ENCODE peak calls at places on chromosomes 7 and 10, in ten cellular contexts. J is AG04450; H is AG09309; K is neural crest cell; Z is brain microvascular endothelial cell; D is OCI-LY7; Y is Peyer's patch; E is CD4-positive, alpha-beta T cell; X is kidney epithelial cell; Q is MM.1S. W is an unnamed sample.

GRCh38 chr7:116810267-116811116 is 51.9 kb upstream of the CAPZA2 start:
- DNase-seq in E (no peak), Q (no peak), X (no peak), H (no peak), K (no peak), Z (no peak), Y (no peak), D (no peak), J (no peak), W (no peak)

GRCh38 chr7:130486114-130486962 is 5.5 kb upstream of the MEST start:
- DNase-seq in X (no peak), D (peak), Y (peak), K (peak), J (no peak), H (no peak), Z (no peak), E (peak), Q (peak), W (peak)

GRCh38 chr10:24849537-24850299 is 102.7 kb downstream of the PRTFDC1 start:
- DNase-seq in D (no peak), J (no peak), H (no peak), Q (no peak), K (no peak), X (no peak), Y (no peak), E (no peak), Z (no peak), W (no peak)

GRCh38 chr10:110680473-110681020 is 36.4 kb downstream of the RBM20 start:
- DNase-seq in K (no peak), X (no peak), E (no peak), Z (no peak), J (no peak), Q (no peak), Y (no peak), H (no peak), D (no peak), W (no peak)

GRCh38 chr10:112375721-112376577 is 2.0 kb downstream of the ACSL5 start:
- DNase-seq in X (no peak), H (no peak), K (no peak), E (peak), Z (peak), Q (peak), J (no peak), D (peak), Y (peak), W (peak)

GRCh38 chr7:27147211-27148030 is at the start of gene HOXA6:
- DNase-seq in Q (no peak), H (no peak), X (no peak), Z (no peak), D (no peak), Y (no peak), K (no peak), E (no peak), J (no peak), W (no peak)

GRCh38 chr10:24115403-24115802 is 93.5 kb upstream of the KIAA1217 start:
- DNase-seq in X (no peak), H (no peak), Y (no peak), K (no peak), E (no peak), Q (no peak), Z (no peak), D (no peak), J (no peak), W (no peak)

GRCh38 chr7:80563561-80564327 is 51.9 kb upstream of the GNAT3 start:
- DNase-seq in Q (no peak), X (no peak), D (no peak), K (no peak), Y (no peak), H (no peak), E (no peak), J (no peak), Z (no peak), W (peak)

GRCh38 chr10:78255796-78256638 is 222.4 kb downstream of the RPS24 start:
- DNase-seq in X (peak), H (peak), J (peak), Q (no peak), Y (no peak), K (no peak), E (no peak), Z (peak), D (no peak), W (no peak)

GRCh38 chr7:106365252-106366005 is 80.6 kb upstream of the NAMPT start:
- DNase-seq in Y (no peak), E (no peak), Z (no peak), K (no peak), J (no peak), X (no peak), Q (peak), H (no peak), D (no peak), W (peak)
- TF ChIP-seq CTCF in Y (no peak), E (no peak), Z (no peak), K (no peak), J (no peak), X (no peak), Q (no peak), H (no peak), D (no peak), W (no peak)

GRCh38 chr7:3922175-3922635 is 621.2 kb downstream of the SDK1 start:
- DNase-seq in J (peak), D (peak), Q (peak), K (peak), H (peak), X (peak), Z (peak), Y (no peak), E (no peak), W (peak)
- TF ChIP-seq CTCF in J (peak), D (peak), Q (no peak), K (peak), H (no peak), X (peak), Z (peak), Y (no peak), E (no peak), W (no peak)

GRCh38 chr10:11425288-11425595 is 186.2 kb downstream of the USP6NL start:
- DNase-seq in Q (peak), Y (no peak), E (no peak), J (no peak), K (no peak), X (no peak), D (no peak), H (no peak), Z (no peak), W (no peak)

GRCh38 chr10:11425672-11426071 is 185.8 kb downstream of the USP6NL start:
- DNase-seq in E (no peak), Q (no peak), Y (no peak), X (no peak), K (no peak), Z (no peak), J (no peak), H (no peak), D (no peak), W (no peak)

GRCh38 chr10:11430421-11431275 is 180.8 kb downstream of the USP6NL start:
- DNase-seq in E (no peak), Y (no peak), K (no peak), J (no peak), H (no peak), Q (no peak), D (no peak), X (no peak), Z (no peak), W (no peak)

GRCh38 chr10:11429439-11430052 is 181.9 kb downstream of the USP6NL start:
- DNase-seq in Y (no peak), E (no peak), X (no peak), K (no peak), D (no peak), Q (no peak), J (no peak), Z (no peak), H (no peak), W (no peak)

GRCh38 chr10:11424456-11425287 is 186.8 kb downstream of the USP6NL start:
- DNase-seq in K (peak), Y (no peak), E (no peak), X (no peak), J (peak), H (peak), D (peak), Q (peak), Z (peak), W (no peak)
- TF ChIP-seq CTCF in K (peak), Y (peak), E (no peak), X (peak), J (peak), H (peak), D (peak), Q (peak), Z (peak), W (no peak)

GRCh38 chr7:138869353-138869752 is 71.4 kb upstream of the ATP6V0A4 start:
- DNase-seq in D (no peak), Y (no peak), K (no peak), X (no peak), Q (no peak), E (no peak), J (no peak), Z (no peak), H (no peak), W (no peak)
- TF ChIP-seq CTCF in D (no peak), Y (no peak), K (no peak), X (no peak), Q (no peak), E (no peak), J (no peak), Z (no peak), H (no peak), W (no peak)

GRCh38 chr7:151876899-151877777 is at the start of gene PRKAG2:
- DNase-seq in Q (peak), Y (peak), X (no peak), H (no peak), K (peak), E (peak), Z (no peak), D (no peak), J (no peak), W (peak)
- TF ChIP-seq CTCF in Q (no peak), Y (peak), X (no peak), H (no peak), K (no peak), E (peak), Z (no peak), D (no peak), J (no peak), W (no peak)

GRCh38 chr7:107386543-107386900 is 83.3 kb upstream of the GPR22 start:
- DNase-seq in K (no peak), X (no peak), J (no peak), H (no peak), Y (no peak), E (no peak), Q (no peak), D (no peak), Z (no peak), W (no peak)

GRCh38 chr7:107383203-107383602 is 86.7 kb upstream of the GPR22 start:
- DNase-seq in Q (no peak), H (no peak), D (no peak), Z (no peak), J (no peak), Y (no peak), K (no peak), E (no peak), X (no peak), W (no peak)

GRCh38 chr7:107387077-107387476 is 82.8 kb upstream of the GPR22 start:
- DNase-seq in K (no peak), E (no peak), Y (no peak), H (no peak), D (no peak), X (no peak), Z (peak), J (no peak), Q (no peak), W (no peak)

GRCh38 chr7:107381453-107381852 is 88.4 kb upstream of the GPR22 start:
- DNase-seq in H (no peak), K (no peak), J (no peak), Z (no peak), E (no peak), Q (no peak), X (no peak), Y (no peak), D (no peak), W (no peak)

DNA sequence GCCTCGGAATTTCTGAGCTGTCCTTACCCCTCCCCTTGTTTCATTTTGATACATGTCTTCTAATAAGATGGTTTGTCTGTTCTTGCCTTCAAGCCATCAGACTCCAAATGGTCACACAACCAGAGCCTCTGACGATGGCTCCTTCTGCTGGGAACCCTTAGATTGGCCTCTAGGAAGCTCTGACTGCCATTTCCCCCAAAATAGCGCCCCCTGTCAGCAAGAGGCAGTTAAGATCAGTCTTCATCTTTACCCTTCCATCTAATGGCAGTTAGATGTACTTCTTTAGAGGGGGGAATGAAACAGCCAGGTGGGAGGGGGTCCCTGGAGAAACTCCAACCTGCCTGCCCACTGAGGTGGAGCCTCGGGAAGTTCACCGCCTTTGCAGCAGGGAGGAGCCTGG is 85.8 kb upstream of the GPR22 start:
- DNase-seq in D (peak), H (no peak), K (no peak), Z (no peak), Y (no peak), Q (no peak), J (no peak), X (no peak), E (no peak), W (no peak)
- TF ChIP-seq CTCF in D (peak), H (no peak), K (no peak), Z (peak), Y (no peak), Q (peak), J (peak), X (no peak), E (no peak), W (no peak)

GRCh38 chr10:125373546-125373945 is 213.2 kb upstream of the CTBP2 start:
- DNase-seq in H (no peak), Z (no peak), K (no peak), X (no peak), Q (no peak), Y (no peak), J (no peak), E (no peak), D (no peak), W (no peak)

GRCh38 chr10:125370578-125370977 is 210.2 kb upstream of the CTBP2 start:
- DNase-seq in H (no peak), D (no peak), Y (no peak), Z (no peak), X (no peak), E (no peak), K (peak), J (no peak), Q (no peak), W (no peak)

GRCh38 chr10:125377368-125377767 is 217.0 kb upstream of the CTBP2 start:
- DNase-seq in D (no peak), X (no peak), J (no peak), Y (no peak), E (no peak), H (peak), Q (no peak), K (no peak), Z (peak), W (no peak)

GRCh38 chr10:125379592-125379991 is 219.2 kb upstream of the CTBP2 start:
- DNase-seq in J (no peak), Z (no peak), H (no peak), E (no peak), X (no peak), K (no peak), D (no peak), Y (no peak), Q (no peak), W (no peak)

GRCh38 chr10:125375210-125375609 is 214.8 kb upstream of the CTBP2 start:
- DNase-seq in Z (no peak), D (no peak), Q (no peak), Y (no peak), E (no peak), H (no peak), J (no peak), K (no peak), X (peak), W (no peak)
- TF ChIP-seq CTCF in Z (peak), D (peak), Q (no peak), Y (no peak), E (no peak), H (peak), J (peak), K (no peak), X (peak), W (no peak)

GRCh38 chr7:98870071-98870651 is 347 bp upstream of the TMEM130 start:
- DNase-seq in E (peak), J (no peak), Y (peak), Q (peak), X (no peak), Z (no peak), H (no peak), K (no peak), D (peak), W (peak)

GRCh38 chr7:98874942-98875341 is 3.4 kb upstream of the TRRAP start:
- DNase-seq in Z (no peak), X (no peak), Y (no peak), D (no peak), E (no peak), H (no peak), J (no peak), Q (no peak), K (no peak), W (no peak)

GRCh38 chr7:98870807-98871491 is 1.1 kb upstream of the TMEM130 start:
- DNase-seq in K (no peak), J (no peak), Z (no peak), D (no peak), H (no peak), Y (no peak), Q (no peak), X (no peak), E (no peak), W (no peak)

GRCh38 chr7:98869374-98870070 is at the start of gene TMEM130:
- DNase-seq in D (no peak), K (no peak), X (no peak), H (no peak), J (no peak), Q (no peak), Z (no peak), Y (no peak), E (no peak), W (no peak)

DNA sequence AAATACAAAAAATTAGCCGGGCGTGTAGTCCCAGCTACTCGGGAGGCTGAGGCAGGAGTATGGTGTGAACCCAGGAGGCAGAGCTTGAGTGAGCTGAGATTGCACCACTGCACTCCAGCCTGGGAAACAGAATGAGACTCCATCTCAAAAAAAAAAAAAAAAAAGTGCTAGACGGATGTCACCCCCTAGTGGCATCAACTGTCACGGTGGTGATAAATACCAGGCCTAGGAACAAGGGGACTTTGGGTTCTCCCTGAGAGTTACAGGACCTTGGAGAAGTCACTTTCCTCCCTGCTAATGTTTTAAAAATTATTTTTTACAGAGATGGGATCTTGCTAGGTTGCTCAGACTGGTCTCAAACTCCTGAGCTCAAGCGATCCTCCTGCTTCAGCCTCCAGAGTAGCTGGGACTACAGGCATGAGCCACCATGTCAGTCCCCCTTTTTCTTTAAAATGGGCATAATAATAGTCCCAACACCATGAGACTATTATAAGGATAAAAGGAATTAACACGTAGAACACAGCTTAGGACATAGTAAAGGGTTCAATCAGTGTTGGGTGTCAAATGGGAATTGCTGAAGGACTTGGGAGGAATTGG is 2.6 kb upstream of the TMEM130 start:
- DNase-seq in E (no peak), H (no peak), Z (no peak), K (no peak), Y (no peak), X (no peak), J (no peak), Q (peak), D (peak), W (peak)
- TF ChIP-seq CTCF in E (peak), H (peak), Z (peak), K (peak), Y (no peak), X (peak), J (peak), Q (peak), D (peak), W (peak)

GRCh38 chr7:131546583-131547111 is 9.8 kb downstream of the PODXL start:
- DNase-seq in J (no peak), K (peak), E (peak), H (no peak), D (peak), Q (no peak), Y (no peak), Z (no peak), X (no peak), W (peak)
- TF ChIP-seq CTCF in J (peak), K (peak), E (peak), H (peak), D (peak), Q (peak), Y (no peak), Z (peak), X (peak), W (peak)

GRCh38 chr10:219731-220472 is 84.6 kb downstream of the ZMYND11 start:
- DNase-seq in Q (no peak), Z (no peak), E (no peak), J (no peak), X (no peak), K (no peak), H (no peak), D (no peak), Y (no peak), W (no peak)
- TF ChIP-seq CTCF in Q (no peak), Z (no peak), E (no peak), J (no peak), X (no peak), K (no peak), H (no peak), D (no peak), Y (no peak), W (no peak)